ENCODE peak calls at places on chromosome 22, in four cellular contexts. K is HCT116, V is SK-N-SH, S is K562. B is an unnamed sample.

GRCh38 chr22:31229402-31230140 is 17.5 kb downstream of the LIMK2 start:
- DNase-seq in V (peak; percentile 46), K (no peak), S (peak; percentile 15), B (no peak)

GRCh38 chr22:43435851-43436535 is 24.2 kb downstream of the MPPED1 start:
- DNase-seq in S (no peak), K (no peak), V (no peak), B (no peak)

GRCh38 chr22:37559901-37560681 is at the start of gene CDC42EP1:
- DNase-seq in K (no peak), S (peak; percentile 82), V (peak; percentile 79), B (no peak)

GRCh38 chr22:43039800-43040199 is 24.9 kb upstream of the PACSIN2 start:
- DNase-seq in K (no peak), V (no peak), S (no peak), B (peak; percentile 25)

GRCh38 chr22:20430641-20431519 is 6.7 kb downstream of the SCARF2 start:
- DNase-seq in V (peak; percentile 57), K (peak; percentile 33), S (peak; percentile 67), B (no peak)

GRCh38 chr22:30754971-30755759 is 60.5 kb downstream of the OSBP2 start:
- DNase-seq in V (peak; percentile 74), K (peak; percentile 66), S (peak; percentile 78), B (peak; percentile 54)

GRCh38 chr22:48494968-48495750 is 1332.5 kb downstream of the BRD1 start:
- DNase-seq in S (no peak), V (no peak), K (no peak), B (no peak)

GRCh38 chr22:50262460-50262911 is 1.0 kb upstream of the MAPK12 start:
- DNase-seq in S (peak; percentile 70), V (no peak), K (no peak), B (peak; percentile 28)

GRCh38 chr22:49780281-49780991 is 47.2 kb downstream of the BRD1 start:
- DNase-seq in V (no peak), K (no peak), S (no peak), B (no peak)

GRCh38 chr22:46362221-46362933 is 26.9 kb downstream of the TRMU start:
- DNase-seq in K (no peak), V (peak; percentile 32), S (no peak), B (peak; percentile 84)

GRCh38 chr22:41907436-41908401 is 7.2 kb downstream of the SHISA8 start:
- DNase-seq in S (no peak), K (no peak), V (no peak), B (no peak)

GRCh38 chr22:38016182-38017078 is 32.1 kb upstream of the SOX10 start:
- DNase-seq in S (no peak), K (no peak), V (no peak), B (no peak)

GRCh38 chr22:21094911-21095772 is 49.4 kb downstream of the LRRC74B start:
- DNase-seq in V (peak; percentile 52), K (no peak), S (no peak), B (no peak)

GRCh38 chr22:29914991-29915390 is 32.0 kb downstream of the MTMR3 start:
- DNase-seq in S (no peak), V (no peak), K (no peak), B (no peak)

GRCh38 chr22:28574159-28574788 is 105.4 kb downstream of the TTC28 start:
- DNase-seq in V (no peak), K (no peak), S (no peak), B (no peak)

GRCh38 chr22:24051568-24051967 is 40.5 kb downstream of the CABIN1 start:
- DNase-seq in S (no peak), K (no peak), V (no peak), B (no peak)

GRCh38 chr22:49807780-49808708 is 19.6 kb downstream of the BRD1 start:
- DNase-seq in S (peak; percentile 82), K (no peak), V (no peak), B (no peak)

GRCh38 chr22:36977401-36977861 is 41.8 kb downstream of the TST start:
- DNase-seq in K (no peak), S (peak; percentile 73), V (peak; percentile 56), B (peak; percentile 41)

GRCh38 chr22:37454857-37455686 is 27.8 kb upstream of the ELFN2 start:
- DNase-seq in S (peak; percentile 47), V (no peak), K (peak; percentile 85), B (peak; percentile 88)

GRCh38 chr22:40855960-40856512 is 403 bp downstream of the ST13 start:
- DNase-seq in S (peak; percentile 16), V (peak; percentile 46), K (no peak), B (no peak)

GRCh38 chr22:23899042-23899745 is 5.0 kb downstream of the MIF start:
- DNase-seq in K (no peak), V (no peak), S (no peak), B (no peak)

GRCh38 chr22:24441406-24442351 is 14.3 kb downstream of the ADORA2A start:
- DNase-seq in K (no peak), S (no peak), V (peak; percentile 79), B (no peak)

GRCh38 chr22:41001722-41002122 is 50.5 kb downstream of the RBX1 start:
- DNase-seq in V (no peak), S (no peak), K (no peak), B (peak; percentile 41)

GRCh38 chr22:22881116-22882032 is 6.2 kb upstream of the IGLL5 start:
- DNase-seq in K (no peak), S (no peak), V (peak; percentile 79), B (no peak)

GRCh38 chr22:23119492-23120414 is 22.0 kb downstream of the RSPH14 start:
- DNase-seq in S (no peak), K (no peak), V (no peak), B (no peak)

GRCh38 chr22:18078329-18079041 is 695 bp downstream of the PEX26 start:
- DNase-seq in K (no peak), S (peak; percentile 40), V (peak; percentile 63), B (peak; percentile 34)

GRCh38 chr22:22949953-22950352 is 62.3 kb downstream of the IGLL5 start:
- DNase-seq in S (no peak), V (no peak), K (no peak), B (no peak)

GRCh38 chr22:39287076-39287743 is 32.2 kb downstream of the RPL3 start:
- DNase-seq in S (no peak), K (no peak), V (no peak), B (no peak)
- TF ChIP-seq ELF1 in S (no peak), K (no peak), V (no peak), B (no peak)

GRCh38 chr22:33116846-33117547 is 58.8 kb upstream of the SYN3 start:
- DNase-seq in K (no peak), V (no peak), S (no peak), B (no peak)
- TF ChIP-seq ELF1 in K (no peak), V (no peak), S (no peak), B (no peak)

DNA sequence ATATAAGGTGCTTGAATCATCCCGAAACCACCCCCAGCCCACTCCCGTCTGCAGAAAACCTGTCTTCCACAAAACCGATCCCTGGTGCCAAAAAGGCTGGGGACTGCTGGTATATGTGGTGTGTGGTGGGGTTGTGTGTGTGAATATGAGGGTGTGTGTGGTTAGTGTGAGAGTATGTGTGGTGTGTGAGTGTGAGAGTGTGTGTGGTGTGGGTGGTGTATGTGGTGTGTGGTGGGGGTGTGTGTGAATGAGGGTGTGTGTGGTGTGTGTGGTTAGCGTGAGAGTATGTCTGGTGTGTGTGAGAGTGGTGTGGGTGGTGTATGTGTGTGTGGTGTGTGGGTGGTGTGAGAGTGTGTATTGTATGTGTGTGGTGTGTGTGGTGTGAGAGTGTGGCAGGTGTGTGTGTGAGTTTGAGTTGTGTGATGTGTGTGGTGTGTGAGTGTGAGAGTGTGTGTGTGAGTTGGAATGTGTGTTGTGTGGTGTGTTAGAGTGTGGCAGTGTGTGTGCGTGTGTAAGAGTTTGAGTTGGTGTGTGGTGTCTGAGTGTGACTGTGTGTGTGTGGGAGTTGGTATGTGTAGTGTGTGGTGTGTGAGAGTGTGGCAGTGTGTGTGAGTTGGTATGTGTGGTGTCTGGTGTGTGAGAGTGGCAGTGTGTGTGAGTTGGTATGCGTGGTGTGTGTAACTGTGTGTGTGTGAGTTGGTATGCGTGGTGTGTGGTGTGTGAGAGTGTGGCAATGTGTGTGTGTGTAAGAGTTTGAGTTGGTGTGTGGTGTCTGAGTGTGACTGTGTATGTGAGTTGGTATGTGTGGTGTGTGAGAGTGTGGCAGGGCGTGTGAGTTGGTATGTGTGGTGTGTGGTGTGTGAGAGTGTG is 6.5 kb downstream of the UPK3A start:
- DNase-seq in S (no peak), K (no peak), V (no peak), B (no peak)
- TF ChIP-seq ELF1 in S (no peak), K (no peak), V (no peak), B (no peak)

GRCh38 chr22:35610741-35611140 is 6.4 kb downstream of the MB start:
- DNase-seq in S (no peak), V (no peak), K (no peak), B (no peak)

GRCh38 chr22:35612903-35613302 is 4.2 kb downstream of the MB start:
- DNase-seq in S (no peak), K (no peak), V (no peak), B (no peak)

GRCh38 chr22:35611200-35611890 is 5.8 kb downstream of the MB start:
- DNase-seq in K (no peak), V (no peak), S (no peak), B (no peak)

GRCh38 chr22:35609761-35610160 is 7.4 kb downstream of the MB start:
- DNase-seq in V (no peak), K (no peak), S (no peak), B (no peak)

GRCh38 chr22:35611891-35612576 is 5.1 kb downstream of the MB start:
- DNase-seq in K (no peak), V (no peak), S (no peak), B (no peak)
- TF ChIP-seq ELF1 in K (no peak), V (no peak), S (no peak), B (no peak)

GRCh38 chr22:34236527-34236926 is 316.3 kb upstream of the LARGE1 start:
- DNase-seq in V (no peak), S (no peak), K (no peak), B (no peak)
- TF ChIP-seq ELF1 in V (no peak), S (no peak), K (no peak), B (no peak)

GRCh38 chr22:27107824-27108223 is 450.4 kb downstream of the MIAT start:
- DNase-seq in V (peak; percentile 79), K (peak; percentile 70), S (no peak), B (peak; percentile 30)
- TF ChIP-seq ELF1 in V (no peak), K (no peak), S (no peak), B (no peak)

DNA sequence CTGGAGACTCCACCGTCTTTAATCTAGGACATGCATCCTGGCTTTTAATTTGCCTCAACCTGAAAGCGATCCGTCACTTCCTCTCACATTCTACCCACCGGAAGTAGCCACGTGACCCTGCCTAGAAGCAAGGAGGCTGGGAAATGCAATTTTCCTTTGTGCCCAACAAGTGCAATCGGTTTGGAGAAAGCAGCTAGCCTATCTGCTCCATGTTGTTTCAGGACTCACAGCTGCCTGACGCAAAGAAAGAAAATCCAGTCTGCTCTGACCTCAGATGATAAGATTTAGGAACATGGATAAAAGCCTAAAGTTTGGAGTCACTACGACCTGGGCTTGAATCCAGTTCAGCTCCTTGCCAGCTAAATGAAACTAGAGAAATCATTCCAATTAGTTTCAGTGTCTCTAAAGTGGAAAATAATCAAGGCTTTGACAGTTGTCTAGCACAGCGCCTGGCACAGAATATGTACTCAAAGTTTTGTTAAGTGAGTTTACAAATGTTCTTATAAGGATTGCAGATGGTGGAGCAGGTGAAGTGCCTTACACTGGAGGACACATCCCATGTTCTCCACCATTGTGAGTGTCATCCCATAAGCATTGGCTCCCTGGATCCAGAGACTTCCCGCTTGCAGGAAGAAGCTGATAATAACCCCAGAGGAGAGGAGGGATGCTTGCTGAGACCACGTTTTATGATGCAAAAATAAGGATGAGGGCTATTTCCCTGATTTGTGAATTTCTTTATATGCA is 553.7 kb downstream of the MN1 start:
- DNase-seq in S (no peak), K (no peak), V (no peak), B (no peak)
- TF ChIP-seq ELF1 in S (no peak), K (no peak), V (no peak), B (no peak)

B was measured in HepG2.